ENCODE peak calls at places on chromosomes 11 and 22, in ten cellular contexts. B is HFFc6, C is lower leg skin, S is neural crest cell, D is RWPE1, A is endothelial cell, T is pancreas, Z is GM12865, Q is upper lobe of right lung, U is foreskin fibroblast. I is an unnamed sample.

GRCh38 chr11:125410091-125410490 is 86.0 kb downstream of the FEZ1 start:
- DNase-seq in A (no peak), B (no peak), Q (peak), U (no peak), T (no peak), D (no peak), C (no peak), Z (no peak), S (peak), I (no peak)

GRCh38 chr11:107819361-107820014 is 39.1 kb downstream of the SLC35F2 start:
- DNase-seq in C (no peak), Q (no peak), U (peak), B (no peak), S (no peak), Z (no peak), A (no peak), T (no peak), D (peak), I (no peak)

GRCh38 chr11:81237139-81237538 is 1496.5 kb downstream of the FAM181B start:
- DNase-seq in C (no peak), B (no peak), Z (peak), T (no peak), D (no peak), U (no peak), Q (no peak), S (peak), A (peak), I (no peak)

GRCh38 chr11:117953029-117953671 is 23.9 kb upstream of the TMPRSS13 start:
- DNase-seq in A (no peak), D (no peak), C (no peak), U (no peak), Q (no peak), T (no peak), S (no peak), B (no peak), Z (no peak), I (no peak)

GRCh38 chr11:70394211-70394950 is 3.9 kb upstream of the CTTN start:
- DNase-seq in Q (no peak), D (no peak), Z (no peak), C (no peak), U (no peak), B (no peak), A (no peak), T (no peak), S (no peak), I (no peak)

GRCh38 chr11:113664069-113664980 is 41.8 kb downstream of the TMPRSS5 start:
- DNase-seq in A (no peak), U (no peak), C (no peak), Q (no peak), Z (no peak), S (no peak), B (peak), T (no peak), D (peak), I (no peak)

GRCh38 chr22:49301398-49302149 is 526.1 kb downstream of the BRD1 start:
- DNase-seq in A (no peak), T (no peak), S (no peak), B (no peak), Z (no peak), U (no peak), D (no peak), Q (peak), C (peak), I (no peak)

GRCh38 chr11:102276302-102277182 is 40.7 kb upstream of the BIRC3 start:
- DNase-seq in B (peak), S (no peak), A (no peak), U (no peak), Z (no peak), C (no peak), D (no peak), Q (no peak), T (no peak), I (no peak)

GRCh38 chr22:27278986-27279385 is 522.6 kb downstream of the MN1 start:
- DNase-seq in C (no peak), T (no peak), A (no peak), S (no peak), U (no peak), Q (no peak), Z (no peak), D (peak), B (no peak), I (no peak)

GRCh38 chr22:37501176-37501609 is 15.0 kb upstream of the MFNG start:
- DNase-seq in T (no peak), U (no peak), B (no peak), D (no peak), A (no peak), Q (peak), Z (no peak), S (no peak), C (no peak), I (no peak)
- TF ChIP-seq CTCF in T (no peak), U (no peak), B (no peak), D (no peak), A (no peak), Q (no peak), Z (no peak), S (no peak), C (no peak), I (no peak)

DNA sequence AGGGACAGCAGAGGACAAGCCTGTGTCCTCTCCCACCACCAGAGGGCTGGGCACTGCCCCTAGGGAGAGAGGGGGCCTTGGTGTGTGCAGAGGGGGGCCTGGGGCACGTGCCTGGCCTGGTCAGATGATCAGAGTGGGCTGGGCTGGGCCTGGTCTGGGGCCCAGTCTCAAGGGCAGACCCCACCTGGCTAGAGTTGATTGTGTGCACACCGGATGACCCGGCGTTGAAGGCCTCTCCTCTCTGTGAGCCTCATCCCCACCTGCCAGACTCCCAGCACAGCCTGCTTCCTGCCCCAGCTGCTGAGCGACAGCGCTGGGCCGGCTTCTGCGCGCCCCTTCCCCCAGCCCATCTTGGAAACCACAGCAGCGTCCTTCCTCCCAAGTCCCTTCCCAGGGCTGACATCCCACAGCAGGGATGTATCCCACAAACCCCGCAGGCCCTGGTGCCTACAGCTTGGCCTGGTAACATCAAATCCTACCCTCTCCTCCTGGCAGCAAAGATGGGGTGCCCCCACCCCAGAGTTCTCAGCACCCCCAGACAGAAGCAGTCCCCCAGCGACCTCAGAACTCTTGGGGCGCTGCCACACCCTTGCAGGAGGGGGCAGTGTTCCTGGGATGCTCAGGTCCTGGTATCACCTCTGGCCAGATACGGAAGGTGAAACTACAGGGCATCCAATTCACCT is 11.1 kb upstream of the TSSC4 start:
- DNase-seq in D (no peak), Q (no peak), C (no peak), Z (no peak), B (no peak), U (no peak), T (peak), S (no peak), A (no peak), I (no peak)
- TF ChIP-seq CTCF in D (peak), Q (no peak), C (no peak), Z (no peak), B (peak), U (no peak), T (no peak), S (peak), A (no peak), I (no peak)

DNA sequence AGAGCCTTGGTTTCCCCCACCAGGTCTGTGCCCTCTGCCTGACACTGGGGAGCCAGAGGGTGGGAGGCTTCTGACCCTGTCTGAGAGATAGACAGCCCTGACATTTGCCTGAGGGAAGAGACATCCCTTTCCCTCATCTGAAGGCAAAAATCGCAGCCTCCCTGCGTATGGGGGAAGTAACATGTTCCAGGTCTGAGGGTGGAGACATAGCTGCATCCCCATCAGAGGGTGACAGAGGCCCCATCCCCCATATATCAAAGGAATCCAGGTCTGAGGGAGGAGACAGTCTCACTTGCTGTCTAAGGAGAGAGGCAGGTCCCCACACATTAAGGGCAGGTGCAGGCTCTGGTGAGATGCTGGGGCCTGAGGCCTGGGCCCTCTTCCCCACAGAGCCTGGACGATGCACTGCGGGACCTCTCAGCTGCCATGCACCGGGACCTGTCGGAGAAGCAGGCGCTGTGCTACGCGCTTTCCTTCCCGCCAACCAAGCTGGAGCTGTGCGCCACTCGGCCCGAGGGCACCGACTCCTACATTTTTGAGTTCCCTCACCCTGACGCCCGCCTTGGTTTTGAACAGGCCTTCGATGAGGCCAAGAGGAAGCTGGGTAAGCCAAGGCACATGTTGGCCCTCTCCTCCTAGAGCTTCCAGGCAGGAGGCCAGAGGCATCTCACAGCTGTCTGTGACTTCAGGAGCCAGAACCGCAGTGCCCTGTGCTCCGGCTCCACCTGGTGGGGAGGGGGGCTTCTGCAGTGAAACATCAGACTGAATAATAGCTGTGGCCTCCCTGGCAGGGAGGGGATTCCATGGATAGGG is 16.1 kb upstream of the RELT start:
- DNase-seq in T (peak), S (peak), C (no peak), Z (no peak), U (no peak), B (no peak), D (peak), Q (no peak), A (peak), I (no peak)
- TF ChIP-seq CTCF in T (no peak), S (peak), C (no peak), Z (peak), U (peak), B (peak), D (no peak), Q (no peak), A (peak), I (peak)

DNA sequence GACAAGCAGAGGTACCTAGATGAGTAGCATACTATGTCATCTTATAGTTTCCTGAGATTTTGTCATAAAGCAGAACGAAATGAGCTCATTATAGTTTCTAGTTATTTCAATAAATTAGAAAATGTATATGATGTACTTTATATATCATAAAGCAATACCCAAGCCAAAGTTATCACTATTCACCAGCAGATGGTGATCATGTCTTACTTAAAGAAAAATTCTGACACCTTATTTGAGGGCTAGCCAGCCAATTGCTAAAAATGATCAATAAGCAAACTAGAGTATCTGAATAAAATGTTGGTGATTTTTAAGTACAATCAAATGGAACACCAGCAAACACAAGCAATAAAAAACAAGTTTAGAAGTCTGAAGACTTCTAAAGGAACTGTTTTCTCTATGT is 44.1 kb downstream of the RSF1 start:
- DNase-seq in A (no peak), S (no peak), T (no peak), C (no peak), Q (no peak), Z (peak), U (no peak), D (no peak), B (peak), I (no peak)
- TF ChIP-seq CTCF in A (no peak), S (peak), T (no peak), C (no peak), Q (peak), Z (peak), U (no peak), D (peak), B (peak), I (no peak)

GRCh38 chr11:8685820-8686219 is 3.2 kb downstream of the RPL27A start:
- DNase-seq in A (no peak), B (no peak), D (no peak), Z (peak), C (no peak), Q (no peak), S (no peak), T (no peak), U (no peak), I (no peak)
- TF ChIP-seq CTCF in A (no peak), B (no peak), D (no peak), Z (no peak), C (no peak), Q (no peak), S (no peak), T (no peak), U (no peak), I (no peak)

GRCh38 chr11:14414470-14415461 is 55.8 kb upstream of the RRAS2 start:
- DNase-seq in C (no peak), A (no peak), U (no peak), Z (peak), T (no peak), S (no peak), B (no peak), D (no peak), Q (no peak), I (no peak)
- TF ChIP-seq CTCF in C (no peak), A (no peak), U (no peak), Z (no peak), T (no peak), S (peak), B (peak), D (no peak), Q (no peak), I (no peak)

GRCh38 chr11:2868604-2869526 is 16.7 kb downstream of the CDKN1C start:
- DNase-seq in D (no peak), B (no peak), Z (no peak), T (no peak), C (no peak), Q (no peak), S (no peak), U (no peak), A (no peak), I (no peak)
- TF ChIP-seq CTCF in D (no peak), B (no peak), Z (no peak), T (no peak), C (no peak), Q (no peak), S (no peak), U (no peak), A (no peak), I (no peak)

GRCh38 chr11:47406896-47407745 is 1.3 kb upstream of the SLC39A13 start:
- DNase-seq in A (no peak), Q (no peak), T (no peak), Z (peak), B (no peak), D (no peak), C (no peak), U (no peak), S (no peak), I (no peak)
- TF ChIP-seq CTCF in A (no peak), Q (no peak), T (no peak), Z (no peak), B (peak), D (no peak), C (no peak), U (no peak), S (no peak), I (peak)

GRCh38 chr22:29205598-29206371 is at the start of gene EMID1:
- DNase-seq in C (no peak), T (peak), A (peak), B (no peak), Q (peak), S (no peak), U (peak), D (no peak), Z (peak), I (no peak)
- TF ChIP-seq CTCF in C (no peak), T (no peak), A (no peak), B (no peak), Q (peak), S (no peak), U (no peak), D (peak), Z (peak), I (peak)

GRCh38 chr11:68506908-68507307 is 46.4 kb downstream of the PPP6R3 start:
- DNase-seq in U (no peak), Z (no peak), D (no peak), B (no peak), T (no peak), S (no peak), C (no peak), A (no peak), Q (no peak), I (no peak)
- TF ChIP-seq CTCF in U (no peak), Z (no peak), D (no peak), B (peak), T (no peak), S (no peak), C (no peak), A (no peak), Q (no peak), I (no peak)